ENCODE peak calls at places on chromosomes 13 and 19, in five cellular contexts. One of them, this sample, is unnamed.

GRCh38 chr19:46224773-46225172 is 4.8 kb upstream of the IGFL1 start:
- DNase-seq in H1: no peak
- DNase-seq in HCT116: no peak
- DNase-seq in SK-N-SH: no peak
- DNase-seq in HepG2: no peak
- DNase-seq in this sample: no peak

GRCh38 chr19:29273000-29273691 is 60.2 kb upstream of the UQCRFS1 start:
- DNase-seq in H1: no peak
- DNase-seq in HCT116: no peak
- DNase-seq in SK-N-SH: no peak
- DNase-seq in HepG2: no peak
- DNase-seq in this sample: no peak

GRCh38 chr13:25927966-25928365 is 123.8 kb downstream of the SHISA2 start:
- DNase-seq in H1: no peak
- DNase-seq in HCT116: no peak
- DNase-seq in SK-N-SH: no peak
- DNase-seq in HepG2: no peak
- DNase-seq in this sample: no peak

GRCh38 chr19:6274756-6275155 is 5.0 kb downstream of the MLLT1 start:
- DNase-seq in H1: no peak
- DNase-seq in HCT116: no peak
- DNase-seq in SK-N-SH: peak; percentile 60
- DNase-seq in HepG2: no peak
- DNase-seq in this sample: no peak

GRCh38 chr19:41859618-41860418 is at the start of gene RPS19:
- DNase-seq in H1: peak; percentile 98
- DNase-seq in HCT116: peak; percentile 97
- DNase-seq in SK-N-SH: peak; percentile 98
- DNase-seq in HepG2: peak; percentile 97
- DNase-seq in this sample: peak; percentile 94

GRCh38 chr19:45523642-45524256 is 16.5 kb downstream of the VASP start:
- DNase-seq in H1: peak; percentile 64
- DNase-seq in HCT116: peak; percentile 76
- DNase-seq in SK-N-SH: peak; percentile 94
- DNase-seq in HepG2: peak; percentile 82
- DNase-seq in this sample: peak; percentile 71

GRCh38 chr13:31982540-31982939 is 49.0 kb upstream of the FRY start:
- DNase-seq in H1: no peak
- DNase-seq in HCT116: peak; percentile 63
- DNase-seq in SK-N-SH: peak; percentile 54
- DNase-seq in HepG2: peak; percentile 67
- DNase-seq in this sample: no peak

GRCh38 chr13:113029487-113030258 is 60.7 kb downstream of the MCF2L start:
- DNase-seq in H1: no peak
- DNase-seq in HCT116: no peak
- DNase-seq in SK-N-SH: peak; percentile 92
- DNase-seq in HepG2: peak; percentile 25
- DNase-seq in this sample: peak; percentile 40

GRCh38 chr19:53879145-53880037 is 2.6 kb upstream of the PRKCG start:
- DNase-seq in H1: peak; percentile 92
- DNase-seq in HCT116: no peak
- DNase-seq in SK-N-SH: peak; percentile 98
- DNase-seq in HepG2: peak; percentile 86
- DNase-seq in this sample: peak; percentile 86

GRCh38 chr19:8399681-8400188 is 9.6 kb downstream of the RAB11B start:
- DNase-seq in H1: no peak
- DNase-seq in HCT116: no peak
- DNase-seq in SK-N-SH: no peak
- DNase-seq in HepG2: no peak
- DNase-seq in this sample: no peak

GRCh38 chr13:45295536-45295935 is 45.4 kb downstream of the TPT1 start:
- DNase-seq in H1: no peak
- DNase-seq in HCT116: no peak
- DNase-seq in SK-N-SH: no peak
- DNase-seq in HepG2: no peak
- DNase-seq in this sample: no peak

DNA sequence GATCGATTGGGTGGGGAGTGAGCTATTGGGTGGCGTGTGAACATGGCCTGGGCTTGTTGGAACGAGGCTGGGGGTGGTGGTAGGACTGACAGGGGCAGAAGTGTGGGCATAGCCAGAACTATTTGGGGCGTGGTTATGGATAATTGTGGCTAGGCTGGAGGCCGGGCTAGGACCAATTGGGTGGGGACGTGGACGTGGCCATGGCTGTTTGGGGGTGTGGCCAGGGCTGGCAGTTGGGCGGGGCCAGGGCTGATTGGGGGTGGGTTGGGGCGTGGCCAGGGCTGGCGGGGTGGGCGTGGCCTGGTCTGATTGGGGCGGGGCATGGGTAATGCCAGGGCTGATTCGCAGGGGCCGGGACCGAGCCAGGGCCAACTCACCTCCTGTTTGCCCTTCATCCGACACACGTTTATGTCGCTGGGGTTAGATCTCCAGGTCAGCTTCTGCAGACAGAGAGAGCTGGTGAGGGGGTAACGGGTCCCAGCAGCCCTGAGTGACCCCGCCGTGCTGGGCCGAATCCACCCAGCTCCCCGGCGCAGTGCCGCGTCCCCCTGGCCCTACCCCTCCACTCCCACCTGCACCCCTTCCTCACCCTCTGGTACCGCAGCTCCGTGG is 2.8 kb downstream of the SEMA6B start:
- DNase-seq in H1: no peak
- DNase-seq in HCT116: peak; percentile 69
- DNase-seq in SK-N-SH: peak; percentile 98
- DNase-seq in HepG2: no peak
- DNase-seq in this sample: peak; percentile 38
- TF ChIP-seq YY1 in H1: no peak
- TF ChIP-seq YY1 in HCT116: no peak
- TF ChIP-seq YY1 in SK-N-SH: no peak
- TF ChIP-seq YY1 in HepG2: no peak
- TF ChIP-seq YY1 in this sample: no peak

DNA sequence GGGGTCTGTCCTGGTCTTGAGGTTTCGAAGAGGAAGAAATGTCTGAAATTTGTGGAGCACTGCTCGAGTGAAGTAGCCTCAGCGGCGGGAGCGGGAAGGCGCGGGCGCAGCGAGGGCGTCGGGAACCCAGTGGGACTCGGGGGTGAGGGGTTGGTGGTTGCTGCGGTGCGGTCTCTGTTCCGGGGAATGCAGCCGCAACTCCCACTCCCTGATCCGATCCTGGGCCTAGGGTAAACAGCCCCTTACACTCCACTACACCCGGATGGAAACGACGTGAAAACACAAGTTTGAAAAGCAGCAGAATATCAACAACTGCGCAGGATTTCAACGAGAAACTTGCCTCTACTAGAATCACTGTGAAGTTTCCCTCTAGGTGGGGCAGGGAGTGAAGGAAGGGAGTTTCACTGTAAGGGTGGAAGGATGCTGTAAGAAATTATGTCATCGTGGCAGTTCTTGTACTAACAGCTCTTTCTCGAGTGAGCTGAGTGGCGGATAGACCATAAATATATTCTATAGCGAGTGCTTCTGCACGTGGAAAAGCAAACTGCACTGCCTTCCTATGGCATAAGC is 2.0 kb upstream of the KLF12 start:
- DNase-seq in H1: no peak
- DNase-seq in HCT116: no peak
- DNase-seq in SK-N-SH: peak; percentile 58
- DNase-seq in HepG2: no peak
- DNase-seq in this sample: no peak
- TF ChIP-seq YY1 in H1: no peak
- TF ChIP-seq YY1 in HCT116: no peak
- TF ChIP-seq YY1 in SK-N-SH: no peak
- TF ChIP-seq YY1 in HepG2: no peak
- TF ChIP-seq YY1 in this sample: no peak

GRCh38 chr19:32971715-32972540 is at the start of the genes CEP89 and FAAP24:
- DNase-seq in H1: peak; percentile 100
- DNase-seq in HCT116: peak; percentile 99
- DNase-seq in SK-N-SH: peak; percentile 97
- DNase-seq in HepG2: peak; percentile 98
- DNase-seq in this sample: peak; percentile 98

GRCh38 chr19:32976223-32976805 is 4.3 kb downstream of the FAAP24 start:
- DNase-seq in H1: peak; percentile 31
- DNase-seq in HCT116: peak; percentile 47
- DNase-seq in SK-N-SH: peak; percentile 60
- DNase-seq in HepG2: peak; percentile 52
- DNase-seq in this sample: peak; percentile 47

GRCh38 chr19:32977269-32977668 is 5.2 kb downstream of the FAAP24 start:
- DNase-seq in H1: no peak
- DNase-seq in HCT116: no peak
- DNase-seq in SK-N-SH: no peak
- DNase-seq in HepG2: no peak
- DNase-seq in this sample: no peak
- TF ChIP-seq YY1 in H1: no peak
- TF ChIP-seq YY1 in HCT116: no peak
- TF ChIP-seq YY1 in SK-N-SH: no peak
- TF ChIP-seq YY1 in HepG2: no peak
- TF ChIP-seq YY1 in this sample: no peak

DNA sequence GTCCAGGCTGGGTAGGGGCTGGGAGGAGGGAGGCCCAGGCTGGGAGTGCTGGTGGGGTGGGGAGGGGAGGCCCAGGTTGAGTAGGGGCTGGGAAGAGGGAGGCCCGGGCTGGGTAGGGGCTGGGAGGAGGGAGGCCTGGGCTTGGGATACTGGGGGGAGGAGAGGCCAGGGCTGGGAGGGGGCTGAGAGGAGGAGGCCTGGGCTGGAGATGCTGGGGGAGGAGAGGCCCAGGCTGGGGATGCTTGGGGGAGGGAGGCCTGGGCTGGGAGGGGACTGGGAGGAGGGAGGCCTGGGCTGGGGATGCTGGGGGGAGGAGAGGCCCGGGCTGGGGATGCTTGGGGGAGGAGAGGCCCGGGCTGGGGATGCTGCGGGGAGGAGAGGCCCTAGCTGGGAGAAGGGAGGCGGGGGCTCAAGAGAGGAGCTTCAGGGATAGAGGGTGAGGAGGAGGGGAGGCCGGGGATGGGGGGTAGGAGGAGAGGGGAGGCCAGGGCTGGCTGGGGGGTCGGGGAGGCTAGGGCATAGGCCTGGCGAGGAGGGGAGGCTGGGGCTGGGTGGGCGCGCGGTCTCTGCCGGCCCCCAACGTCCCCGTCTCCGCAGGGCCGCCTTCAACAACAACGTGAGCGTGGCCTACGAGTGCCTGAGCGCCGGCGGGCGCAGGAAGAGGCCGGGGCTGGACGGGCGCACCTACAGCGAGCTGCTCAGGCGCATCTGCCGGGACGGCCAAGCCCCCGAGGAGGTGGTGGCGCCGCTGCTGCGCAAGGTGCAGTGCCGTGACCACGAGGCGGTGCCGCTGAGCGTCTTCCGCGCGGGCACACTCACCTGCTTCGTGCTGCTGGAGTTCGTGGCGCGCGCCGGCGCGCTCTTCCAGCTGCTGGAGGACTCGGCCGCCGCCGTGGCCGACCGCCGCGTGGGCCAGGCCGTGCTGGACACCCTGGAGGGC is 11.3 kb downstream of the TPGS1 start:
- DNase-seq in H1: no peak
- DNase-seq in HCT116: no peak
- DNase-seq in SK-N-SH: no peak
- DNase-seq in HepG2: no peak
- DNase-seq in this sample: no peak
- TF ChIP-seq YY1 in H1: no peak
- TF ChIP-seq YY1 in HCT116: no peak
- TF ChIP-seq YY1 in SK-N-SH: no peak
- TF ChIP-seq YY1 in HepG2: no peak
- TF ChIP-seq YY1 in this sample: no peak

DNA sequence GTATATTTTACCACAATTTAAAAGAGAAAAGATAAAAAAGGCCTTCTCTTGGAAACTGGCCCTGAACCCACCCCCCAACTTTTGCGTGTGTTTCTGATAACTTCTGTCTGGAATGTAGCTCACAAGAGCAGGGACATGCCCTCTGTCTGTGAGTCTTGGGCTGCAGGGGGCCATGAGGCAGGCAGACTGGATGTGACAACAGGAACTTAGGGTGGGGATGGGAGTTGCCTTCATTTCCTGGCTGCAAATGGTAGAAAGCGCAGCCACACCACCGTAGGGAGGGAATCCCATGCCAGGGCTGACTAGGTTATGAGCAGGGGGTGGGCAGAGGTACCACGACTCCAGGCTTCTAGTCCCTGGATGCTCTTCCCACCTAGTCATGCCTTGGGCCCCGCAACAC is 21.9 kb downstream of the CILP2 start:
- DNase-seq in H1: no peak
- DNase-seq in HCT116: no peak
- DNase-seq in SK-N-SH: no peak
- DNase-seq in HepG2: no peak
- DNase-seq in this sample: no peak
- TF ChIP-seq YY1 in H1: no peak
- TF ChIP-seq YY1 in HCT116: no peak
- TF ChIP-seq YY1 in SK-N-SH: no peak
- TF ChIP-seq YY1 in HepG2: no peak
- TF ChIP-seq YY1 in this sample: no peak

GRCh38 chr19:33510728-33511255 is 10.8 kb downstream of the PEPD start:
- DNase-seq in H1: no peak
- DNase-seq in HCT116: no peak
- DNase-seq in SK-N-SH: no peak
- DNase-seq in HepG2: no peak
- DNase-seq in this sample: no peak

GRCh38 chr19:33508431-33508830 is 13.2 kb downstream of the PEPD start:
- DNase-seq in H1: no peak
- DNase-seq in HCT116: no peak
- DNase-seq in SK-N-SH: no peak
- DNase-seq in HepG2: no peak
- DNase-seq in this sample: no peak

GRCh38 chr19:33508941-33509614 is 12.5 kb downstream of the PEPD start:
- DNase-seq in H1: no peak
- DNase-seq in HCT116: no peak
- DNase-seq in SK-N-SH: no peak
- DNase-seq in HepG2: no peak
- DNase-seq in this sample: no peak

GRCh38 chr19:33511346-33511745 is 10.2 kb downstream of the PEPD start:
- DNase-seq in H1: no peak
- DNase-seq in HCT116: no peak
- DNase-seq in SK-N-SH: no peak
- DNase-seq in HepG2: no peak
- DNase-seq in this sample: no peak

DNA sequence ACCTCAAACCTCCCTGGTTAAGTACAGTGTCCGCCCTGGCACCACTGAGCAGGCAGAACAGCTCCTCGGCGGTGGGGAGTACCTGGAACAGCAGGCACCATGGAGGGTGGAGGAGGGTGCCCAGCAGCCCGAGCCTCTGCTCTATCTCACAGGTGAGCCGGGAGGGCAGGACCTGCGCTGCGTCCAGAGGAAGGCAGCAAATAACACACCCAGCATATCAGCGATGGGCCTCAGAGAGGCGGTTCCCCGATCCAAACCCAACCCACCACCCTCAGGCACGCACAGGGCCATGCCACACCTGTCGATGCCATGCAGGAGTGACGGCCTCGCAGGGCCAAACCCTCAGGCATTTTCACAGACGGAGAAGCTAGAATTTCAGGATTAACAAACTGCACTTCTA is 11.8 kb downstream of the PEPD start:
- DNase-seq in H1: no peak
- DNase-seq in HCT116: no peak
- DNase-seq in SK-N-SH: no peak
- DNase-seq in HepG2: no peak
- DNase-seq in this sample: no peak
- TF ChIP-seq YY1 in H1: no peak
- TF ChIP-seq YY1 in HCT116: no peak
- TF ChIP-seq YY1 in SK-N-SH: no peak
- TF ChIP-seq YY1 in HepG2: no peak
- TF ChIP-seq YY1 in this sample: no peak

This sample was measured in NT2/D1.